ENCODE peak calls at places on chromosomes 11 and 22, in four cellular contexts. One of them, this sample, is unnamed.

GRCh38 chr11:108364159-108364558 is 103.2 kb downstream of the C11orf65 start:
- DNase-seq in small intestine: no peak
- DNase-seq in dorsolateral prefrontal cortex: no peak
- DNase-seq in stimulated activated CD4-positive, alpha-beta T cell treated with anti-CD3 and anti-CD28 coated beads, Interleukin-4, amount 100 ng/mL, for 48 hours: no peak
- DNase-seq in this sample: peak; percentile 20

GRCh38 chr11:76910620-76911414 is 50.1 kb downstream of the ACER3 start:
- DNase-seq in stimulated activated CD4-positive, alpha-beta T cell treated with anti-CD3 and anti-CD28 coated beads, Interleukin-4, amount 100 ng/mL, for 48 hours: no peak
- DNase-seq in small intestine: no peak
- DNase-seq in dorsolateral prefrontal cortex: no peak
- DNase-seq in this sample: peak; percentile 67

GRCh38 chr11:122354029-122354697 is 238.1 kb upstream of the BLID start:
- DNase-seq in dorsolateral prefrontal cortex: no peak
- DNase-seq in small intestine: no peak
- DNase-seq in stimulated activated CD4-positive, alpha-beta T cell treated with anti-CD3 and anti-CD28 coated beads, Interleukin-4, amount 100 ng/mL, for 48 hours: no peak
- DNase-seq in this sample: peak; percentile 81

GRCh38 chr22:19822301-19823117 is 32.2 kb downstream of the GNB1L start:
- DNase-seq in dorsolateral prefrontal cortex: peak; percentile 1
- DNase-seq in stimulated activated CD4-positive, alpha-beta T cell treated with anti-CD3 and anti-CD28 coated beads, Interleukin-4, amount 100 ng/mL, for 48 hours: no peak
- DNase-seq in small intestine: peak; percentile 79
- DNase-seq in this sample: no peak

GRCh38 chr11:65078151-65078550 is 5.7 kb downstream of the CDCA5 start:
- DNase-seq in stimulated activated CD4-positive, alpha-beta T cell treated with anti-CD3 and anti-CD28 coated beads, Interleukin-4, amount 100 ng/mL, for 48 hours: peak; percentile 55
- DNase-seq in small intestine: peak; percentile 83
- DNase-seq in dorsolateral prefrontal cortex: no peak
- DNase-seq in this sample: peak; percentile 28

GRCh38 chr22:45503071-45503815 is 560 bp downstream of the FBLN1 start:
- DNase-seq in small intestine: no peak
- DNase-seq in dorsolateral prefrontal cortex: no peak
- DNase-seq in stimulated activated CD4-positive, alpha-beta T cell treated with anti-CD3 and anti-CD28 coated beads, Interleukin-4, amount 100 ng/mL, for 48 hours: no peak
- DNase-seq in this sample: no peak

GRCh38 chr11:62545437-62546243 is 966 bp downstream of the AHNAK start:
- DNase-seq in stimulated activated CD4-positive, alpha-beta T cell treated with anti-CD3 and anti-CD28 coated beads, Interleukin-4, amount 100 ng/mL, for 48 hours: no peak
- DNase-seq in dorsolateral prefrontal cortex: no peak
- DNase-seq in small intestine: peak; percentile 88
- DNase-seq in this sample: peak; percentile 95

GRCh38 chr11:74791333-74792100 is 42.9 kb downstream of the RNF169 start:
- DNase-seq in stimulated activated CD4-positive, alpha-beta T cell treated with anti-CD3 and anti-CD28 coated beads, Interleukin-4, amount 100 ng/mL, for 48 hours: no peak
- DNase-seq in dorsolateral prefrontal cortex: no peak
- DNase-seq in small intestine: no peak
- DNase-seq in this sample: no peak

GRCh38 chr11:122207505-122207904 is 91.5 kb upstream of the BLID start:
- DNase-seq in dorsolateral prefrontal cortex: no peak
- DNase-seq in small intestine: no peak
- DNase-seq in stimulated activated CD4-positive, alpha-beta T cell treated with anti-CD3 and anti-CD28 coated beads, Interleukin-4, amount 100 ng/mL, for 48 hours: no peak
- DNase-seq in this sample: peak; percentile 96

GRCh38 chr11:76664578-76665061 is 5.9 kb downstream of the LRRC32 start:
- DNase-seq in small intestine: no peak
- DNase-seq in dorsolateral prefrontal cortex: no peak
- DNase-seq in stimulated activated CD4-positive, alpha-beta T cell treated with anti-CD3 and anti-CD28 coated beads, Interleukin-4, amount 100 ng/mL, for 48 hours: no peak
- DNase-seq in this sample: no peak

GRCh38 chr22:19641254-19641982 is 72.9 kb upstream of the SEPTIN5 start:
- DNase-seq in dorsolateral prefrontal cortex: no peak
- DNase-seq in small intestine: peak; percentile 7
- DNase-seq in stimulated activated CD4-positive, alpha-beta T cell treated with anti-CD3 and anti-CD28 coated beads, Interleukin-4, amount 100 ng/mL, for 48 hours: no peak
- DNase-seq in this sample: no peak

GRCh38 chr22:35314161-35314942 is 14.7 kb downstream of the TOM1 start:
- DNase-seq in small intestine: peak; percentile 65
- DNase-seq in dorsolateral prefrontal cortex: no peak
- DNase-seq in stimulated activated CD4-positive, alpha-beta T cell treated with anti-CD3 and anti-CD28 coated beads, Interleukin-4, amount 100 ng/mL, for 48 hours: no peak
- DNase-seq in this sample: no peak

GRCh38 chr11:6319879-6320410 is 356 bp downstream of the CAVIN3 start:
- DNase-seq in dorsolateral prefrontal cortex: peak; percentile 24
- DNase-seq in small intestine: peak; percentile 59
- DNase-seq in stimulated activated CD4-positive, alpha-beta T cell treated with anti-CD3 and anti-CD28 coated beads, Interleukin-4, amount 100 ng/mL, for 48 hours: peak; percentile 24
- DNase-seq in this sample: peak; percentile 96

GRCh38 chr11:1226981-1227550 is 4.2 kb downstream of the MUC5B start:
- DNase-seq in stimulated activated CD4-positive, alpha-beta T cell treated with anti-CD3 and anti-CD28 coated beads, Interleukin-4, amount 100 ng/mL, for 48 hours: no peak
- DNase-seq in small intestine: no peak
- DNase-seq in dorsolateral prefrontal cortex: no peak
- DNase-seq in this sample: no peak

GRCh38 chr11:126631399-126631798 is 275.9 kb downstream of the ST3GAL4 start:
- DNase-seq in small intestine: no peak
- DNase-seq in stimulated activated CD4-positive, alpha-beta T cell treated with anti-CD3 and anti-CD28 coated beads, Interleukin-4, amount 100 ng/mL, for 48 hours: no peak
- DNase-seq in dorsolateral prefrontal cortex: no peak
- DNase-seq in this sample: no peak

GRCh38 chr11:125457814-125458343 is 38.2 kb downstream of the FEZ1 start:
- DNase-seq in small intestine: peak; percentile 9
- DNase-seq in dorsolateral prefrontal cortex: peak; percentile 79
- DNase-seq in stimulated activated CD4-positive, alpha-beta T cell treated with anti-CD3 and anti-CD28 coated beads, Interleukin-4, amount 100 ng/mL, for 48 hours: no peak
- DNase-seq in this sample: peak; percentile 91

GRCh38 chr11:35387341-35387982 is 31.9 kb downstream of the SLC1A2 start:
- DNase-seq in dorsolateral prefrontal cortex: no peak
- DNase-seq in stimulated activated CD4-positive, alpha-beta T cell treated with anti-CD3 and anti-CD28 coated beads, Interleukin-4, amount 100 ng/mL, for 48 hours: no peak
- DNase-seq in small intestine: no peak
- DNase-seq in this sample: peak; percentile 12

GRCh38 chr11:118895093-118896039 is 11.7 kb downstream of the CXCR5 start:
- DNase-seq in small intestine: peak; percentile 31
- DNase-seq in stimulated activated CD4-positive, alpha-beta T cell treated with anti-CD3 and anti-CD28 coated beads, Interleukin-4, amount 100 ng/mL, for 48 hours: no peak
- DNase-seq in dorsolateral prefrontal cortex: no peak
- DNase-seq in this sample: no peak

GRCh38 chr11:94938399-94939055 is 34.8 kb downstream of the CWC15 start:
- DNase-seq in stimulated activated CD4-positive, alpha-beta T cell treated with anti-CD3 and anti-CD28 coated beads, Interleukin-4, amount 100 ng/mL, for 48 hours: no peak
- DNase-seq in dorsolateral prefrontal cortex: peak; percentile 18
- DNase-seq in small intestine: no peak
- DNase-seq in this sample: peak; percentile 95

GRCh38 chr11:60363542-60364525 is 14.5 kb upstream of the MS4A7 start:
- DNase-seq in dorsolateral prefrontal cortex: peak; percentile 63
- DNase-seq in stimulated activated CD4-positive, alpha-beta T cell treated with anti-CD3 and anti-CD28 coated beads, Interleukin-4, amount 100 ng/mL, for 48 hours: peak; percentile 35
- DNase-seq in small intestine: peak; percentile 76
- DNase-seq in this sample: peak; percentile 57

GRCh38 chr22:36104988-36105387 is 55.6 kb downstream of the APOL3 start:
- DNase-seq in dorsolateral prefrontal cortex: no peak
- DNase-seq in small intestine: no peak
- DNase-seq in stimulated activated CD4-positive, alpha-beta T cell treated with anti-CD3 and anti-CD28 coated beads, Interleukin-4, amount 100 ng/mL, for 48 hours: no peak
- DNase-seq in this sample: no peak

GRCh38 chr22:40535642-40536041 is 100.9 kb downstream of the MRTFA start:
- DNase-seq in small intestine: no peak
- DNase-seq in dorsolateral prefrontal cortex: no peak
- DNase-seq in stimulated activated CD4-positive, alpha-beta T cell treated with anti-CD3 and anti-CD28 coated beads, Interleukin-4, amount 100 ng/mL, for 48 hours: no peak
- DNase-seq in this sample: no peak

GRCh38 chr11:66694056-66694410 is 16.3 kb upstream of the RBM4B start:
- DNase-seq in dorsolateral prefrontal cortex: no peak
- DNase-seq in small intestine: no peak
- DNase-seq in stimulated activated CD4-positive, alpha-beta T cell treated with anti-CD3 and anti-CD28 coated beads, Interleukin-4, amount 100 ng/mL, for 48 hours: no peak
- DNase-seq in this sample: no peak

GRCh38 chr22:30838111-30838510 is 130.5 kb downstream of the MORC2 start:
- DNase-seq in stimulated activated CD4-positive, alpha-beta T cell treated with anti-CD3 and anti-CD28 coated beads, Interleukin-4, amount 100 ng/mL, for 48 hours: no peak
- DNase-seq in dorsolateral prefrontal cortex: no peak
- DNase-seq in small intestine: no peak
- DNase-seq in this sample: peak; percentile 33

GRCh38 chr11:125165111-125165663 is 636 bp downstream of the PKNOX2 start:
- DNase-seq in small intestine: peak; percentile 2
- DNase-seq in stimulated activated CD4-positive, alpha-beta T cell treated with anti-CD3 and anti-CD28 coated beads, Interleukin-4, amount 100 ng/mL, for 48 hours: no peak
- DNase-seq in dorsolateral prefrontal cortex: no peak
- DNase-seq in this sample: peak; percentile 30

GRCh38 chr11:103582351-103582909 is 454.0 kb upstream of the DDI1 start:
- DNase-seq in dorsolateral prefrontal cortex: no peak
- DNase-seq in stimulated activated CD4-positive, alpha-beta T cell treated with anti-CD3 and anti-CD28 coated beads, Interleukin-4, amount 100 ng/mL, for 48 hours: no peak
- DNase-seq in small intestine: no peak
- DNase-seq in this sample: no peak

GRCh38 chr22:31683181-31684105 is 21.4 kb upstream of the PISD start:
- DNase-seq in small intestine: no peak
- DNase-seq in stimulated activated CD4-positive, alpha-beta T cell treated with anti-CD3 and anti-CD28 coated beads, Interleukin-4, amount 100 ng/mL, for 48 hours: no peak
- DNase-seq in dorsolateral prefrontal cortex: no peak
- DNase-seq in this sample: no peak

GRCh38 chr11:29282088-29282487 is 734.7 kb downstream of the KCNA4 start:
- DNase-seq in dorsolateral prefrontal cortex: no peak
- DNase-seq in stimulated activated CD4-positive, alpha-beta T cell treated with anti-CD3 and anti-CD28 coated beads, Interleukin-4, amount 100 ng/mL, for 48 hours: no peak
- DNase-seq in small intestine: no peak
- DNase-seq in this sample: peak; percentile 92

GRCh38 chr22:44091021-44091721 is 67.1 kb downstream of the PARVB start:
- DNase-seq in stimulated activated CD4-positive, alpha-beta T cell treated with anti-CD3 and anti-CD28 coated beads, Interleukin-4, amount 100 ng/mL, for 48 hours: peak; percentile 18
- DNase-seq in dorsolateral prefrontal cortex: peak; percentile 63
- DNase-seq in small intestine: no peak
- DNase-seq in this sample: peak; percentile 18

GRCh38 chr11:109196016-109196415 is 226.0 kb upstream of the C11orf87 start:
- DNase-seq in stimulated activated CD4-positive, alpha-beta T cell treated with anti-CD3 and anti-CD28 coated beads, Interleukin-4, amount 100 ng/mL, for 48 hours: no peak
- DNase-seq in dorsolateral prefrontal cortex: no peak
- DNase-seq in small intestine: no peak
- DNase-seq in this sample: peak; percentile 39

GRCh38 chr11:86482684-86483083 is 108.0 kb downstream of the CCDC81 start:
- DNase-seq in stimulated activated CD4-positive, alpha-beta T cell treated with anti-CD3 and anti-CD28 coated beads, Interleukin-4, amount 100 ng/mL, for 48 hours: no peak
- DNase-seq in small intestine: no peak
- DNase-seq in dorsolateral prefrontal cortex: no peak
- DNase-seq in this sample: no peak

GRCh38 chr11:17979770-17980371 is 33.0 kb downstream of the SERGEF start:
- DNase-seq in small intestine: peak; percentile 45
- DNase-seq in stimulated activated CD4-positive, alpha-beta T cell treated with anti-CD3 and anti-CD28 coated beads, Interleukin-4, amount 100 ng/mL, for 48 hours: peak; percentile 7
- DNase-seq in dorsolateral prefrontal cortex: no peak
- DNase-seq in this sample: peak; percentile 39